ENCODE peak calls at places on chromosome 14, in six cellular contexts. V is heart left ventricle, O is cardiac fibroblast, K is lower lobe of right lung, B is cardiac muscle cell, Y is choroid plexus epithelial cell. Z is an unnamed sample.

GRCh38 chr14:98984719-98985041 is 287.3 kb downstream of the BCL11B start:
- DNase-seq in V (no peak), Y (no peak), B (no peak), K (no peak), O (no peak), Z (no peak)

GRCh38 chr14:50452979-50453705 is 56.5 kb upstream of the CDKL1 start:
- DNase-seq in O (peak), B (peak), V (no peak), K (no peak), Y (peak), Z (peak)

GRCh38 chr14:99955826-99956455 is 109.3 kb upstream of the EVL start:
- DNase-seq in K (no peak), O (no peak), B (no peak), V (no peak), Y (no peak), Z (no peak)

GRCh38 chr14:37559386-37559785 is 35.7 kb downstream of the FOXA1 start:
- DNase-seq in B (peak), V (no peak), K (no peak), Y (peak), O (no peak), Z (no peak)

GRCh38 chr14:57391609-57392195 is 1.3 kb downstream of the NAA30 start:
- DNase-seq in V (no peak), K (no peak), O (no peak), B (peak), Y (no peak), Z (no peak)

GRCh38 chr14:37544407-37544806 is 50.6 kb downstream of the FOXA1 start:
- DNase-seq in O (no peak), B (no peak), K (no peak), V (no peak), Y (no peak), Z (no peak)

GRCh38 chr14:25009891-25010290 is 40.1 kb downstream of the STXBP6 start:
- DNase-seq in K (no peak), O (peak), Y (no peak), B (peak), V (no peak), Z (no peak)

GRCh38 chr14:102795060-102795925 is 18.0 kb downstream of the TRAF3 start:
- DNase-seq in K (peak), Y (peak), B (peak), O (peak), V (peak), Z (peak)

GRCh38 chr14:56417173-56417572 is 162.4 kb upstream of the TMEM260 start:
- DNase-seq in O (no peak), B (no peak), Y (no peak), K (no peak), V (no peak), Z (no peak)

GRCh38 chr14:67428501-67429031 is 16.6 kb upstream of the PLEK2 start:
- DNase-seq in O (peak), B (peak), K (no peak), V (no peak), Y (peak), Z (no peak)

GRCh38 chr14:104801284-104802119 is 601 bp downstream of the ZBTB42 start:
- DNase-seq in Y (no peak), V (no peak), O (no peak), B (no peak), K (peak), Z (no peak)

DNA sequence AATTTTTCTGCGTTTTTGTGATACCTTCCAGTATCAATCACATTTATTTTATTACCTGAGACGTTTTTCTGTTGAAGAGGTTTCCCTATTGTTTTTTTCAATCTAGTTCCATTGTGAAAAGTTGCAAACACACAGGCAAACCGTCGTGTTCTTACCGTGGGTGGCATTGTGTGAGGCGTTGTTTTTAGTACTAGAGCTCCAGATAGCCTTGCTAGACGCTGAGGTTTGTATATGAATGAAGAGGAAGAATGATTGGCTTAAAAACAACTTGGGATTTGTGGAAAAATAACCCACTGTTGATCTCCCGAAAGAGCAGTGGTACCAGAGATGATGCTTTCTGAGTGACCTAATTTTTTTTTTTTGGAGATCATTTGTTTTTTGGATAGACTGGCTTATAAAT is 1.0 kb downstream of the SOCS4 start:
- DNase-seq in O (no peak), K (no peak), Y (no peak), V (no peak), B (peak), Z (no peak)
- H3K4me3 ChIP-seq in O (peak), K (peak), Y (peak), V (peak), B (peak), Z (peak)

GRCh38 chr14:101564444-101564776 is 3.1 kb downstream of the DIO3 start:
- DNase-seq in V (no peak), O (no peak), B (no peak), K (no peak), Y (no peak), Z (no peak)

GRCh38 chr14:101567252-101567651 is 6.0 kb downstream of the DIO3 start:
- DNase-seq in B (no peak), Y (no peak), V (no peak), K (peak), O (no peak), Z (no peak)

GRCh38 chr14:101563352-101563653 is 2.0 kb downstream of the DIO3 start:
- DNase-seq in V (no peak), O (no peak), K (no peak), Y (no peak), B (no peak), Z (no peak)

GRCh38 chr14:101563654-101564443 is 2.6 kb downstream of the DIO3 start:
- DNase-seq in O (no peak), K (peak), B (no peak), V (no peak), Y (no peak), Z (no peak)

DNA sequence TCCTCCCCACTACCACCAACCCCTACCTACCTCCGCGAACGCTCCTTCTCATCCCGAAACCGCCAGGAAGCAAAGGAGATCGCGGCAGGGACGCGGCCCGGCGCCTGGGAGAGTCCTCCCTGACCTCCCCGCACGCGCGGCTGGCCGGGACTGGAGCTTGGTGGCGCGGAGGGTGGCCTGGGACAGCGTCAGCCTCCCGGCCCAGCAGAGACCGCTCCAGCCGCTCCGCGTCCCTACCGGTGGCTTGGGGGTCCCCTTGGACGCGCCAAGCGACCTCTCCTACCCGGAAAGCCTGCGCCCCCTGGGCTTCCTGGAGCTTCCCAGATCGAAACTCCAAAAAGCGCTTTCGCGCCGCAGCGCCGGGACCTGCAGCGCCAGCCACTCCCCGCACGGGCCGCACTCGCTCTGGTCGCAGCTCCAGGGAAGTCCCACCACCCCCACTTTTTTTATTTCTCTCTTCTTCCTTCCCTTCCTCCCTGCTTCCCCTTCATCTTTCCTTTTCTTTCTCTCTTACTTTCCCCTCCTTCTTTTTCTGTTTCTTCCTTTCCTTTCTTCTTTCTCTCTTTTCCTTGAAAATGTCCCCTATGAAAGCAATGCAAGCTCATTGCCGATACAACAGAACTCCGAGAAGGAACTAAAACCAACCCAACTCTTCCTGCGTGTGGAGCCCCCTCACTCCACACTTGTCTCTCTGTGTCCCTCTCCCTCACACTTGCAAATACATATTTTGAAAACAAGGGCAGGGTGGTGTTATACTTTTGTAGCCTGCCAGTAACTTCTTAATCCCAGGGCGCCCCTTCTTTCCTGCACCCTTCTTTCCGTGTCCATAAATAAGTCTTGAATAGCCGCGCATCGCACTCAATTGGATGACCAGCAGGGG is 3.8 kb downstream of the DIO3 start:
- DNase-seq in B (no peak), V (no peak), Y (no peak), O (no peak), K (peak), Z (no peak)
- H3K4me3 ChIP-seq in B (peak), V (no peak), Y (no peak), O (no peak), K (peak), Z (no peak)

GRCh38 chr14:77319416-77319815 is 1.3 kb downstream of the POMT2 start:
- DNase-seq in Y (no peak), K (no peak), V (no peak), O (no peak), B (no peak), Z (no peak)
- H3K4me3 ChIP-seq in Y (no peak), K (no peak), V (no peak), O (no peak), B (no peak), Z (peak)

GRCh38 chr14:96194657-96195431 is 9.8 kb upstream of the BDKRB2 start:
- DNase-seq in B (no peak), O (no peak), K (peak), Y (peak), V (no peak), Z (no peak)

GRCh38 chr14:96198430-96199133 is 6.1 kb upstream of the BDKRB2 start:
- DNase-seq in K (peak), O (no peak), B (no peak), Y (peak), V (no peak), Z (no peak)

GRCh38 chr14:96195441-96196081 is 9.1 kb upstream of the BDKRB2 start:
- DNase-seq in O (no peak), B (no peak), V (no peak), Y (no peak), K (no peak), Z (no peak)

GRCh38 chr14:96197163-96197852 is 7.3 kb upstream of the BDKRB2 start:
- DNase-seq in K (no peak), Y (no peak), O (no peak), V (no peak), B (no peak), Z (no peak)

GRCh38 chr14:96197969-96198368 is 6.7 kb upstream of the BDKRB2 start:
- DNase-seq in V (no peak), K (no peak), Y (no peak), O (no peak), B (no peak), Z (no peak)
- H3K4me3 ChIP-seq in V (no peak), K (no peak), Y (no peak), O (no peak), B (no peak), Z (no peak)

GRCh38 chr14:61673305-61673704 is 22.0 kb upstream of the HIF1A start:
- DNase-seq in Y (peak), K (no peak), V (no peak), O (peak), B (peak), Z (no peak)

GRCh38 chr14:61671086-61671485 is 24.2 kb upstream of the HIF1A start:
- DNase-seq in K (no peak), Y (no peak), V (no peak), B (peak), O (no peak), Z (no peak)

GRCh38 chr14:61668267-61668666 is 27.0 kb upstream of the HIF1A start:
- DNase-seq in Y (no peak), V (no peak), K (no peak), B (no peak), O (no peak), Z (no peak)

GRCh38 chr14:61672796-61673195 is 22.5 kb upstream of the HIF1A start:
- DNase-seq in O (no peak), K (no peak), B (no peak), V (no peak), Y (no peak), Z (no peak)

GRCh38 chr14:61670576-61670975 is 24.7 kb upstream of the HIF1A start:
- DNase-seq in K (no peak), V (no peak), O (no peak), Y (no peak), B (no peak), Z (no peak)
- H3K4me3 ChIP-seq in K (no peak), V (no peak), O (no peak), Y (no peak), B (no peak), Z (no peak)

GRCh38 chr14:51860164-51860835 is at the start of gene GNG2:
- DNase-seq in Y (peak), O (peak), V (peak), K (peak), B (peak), Z (no peak)

GRCh38 chr14:51862171-51862838 is 1.9 kb downstream of the GNG2 start:
- DNase-seq in Y (no peak), K (no peak), B (peak), O (no peak), V (no peak), Z (no peak)

GRCh38 chr14:51860836-51861583 is 598 bp downstream of the GNG2 start:
- DNase-seq in V (no peak), K (no peak), O (no peak), Y (peak), B (peak), Z (no peak)

GRCh38 chr14:51865953-51866747 is 5.7 kb downstream of the GNG2 start:
- DNase-seq in V (no peak), K (no peak), Y (no peak), B (no peak), O (no peak), Z (no peak)

GRCh38 chr14:51862839-51863235 is 2.4 kb downstream of the GNG2 start:
- DNase-seq in B (peak), O (no peak), V (no peak), K (no peak), Y (no peak), Z (no peak)
- H3K4me3 ChIP-seq in B (no peak), O (no peak), V (no peak), K (peak), Y (no peak), Z (no peak)